ENCODE peak calls at places on chromosomes 7 and 10, in seven cellular contexts. M is HuH-7; L is activated CD4-positive, CD25-positive, alpha-beta regulatory T cell; V is fibroblast of pulmonary artery; D is midbrain; A is Calu3; J is iPS-NIHi11. N is an unnamed sample.

GRCh38 chr7:28708033-28708451 is 250.1 kb downstream of the TRIL start:
- DNase-seq in M (no peak), L (no peak), V (peak; percentile 66), D (no peak), A (no peak), J (no peak), N (no peak)

GRCh38 chr10:114550756-114551290 is 107.3 kb downstream of the ABLIM1 start:
- DNase-seq in M (peak; percentile 14), L (no peak), V (peak; percentile 56), D (peak; percentile 29), A (no peak), J (no peak), N (peak; percentile 83)

GRCh38 chr7:157495594-157495993 is 158.8 kb downstream of the DNAJB6 start:
- DNase-seq in M (no peak), L (no peak), V (no peak), D (no peak), A (no peak), J (no peak), N (no peak)

GRCh38 chr10:47419421-47419820 is 35.3 kb upstream of the ZNF488 start:
- DNase-seq in M (no peak), L (no peak), V (no peak), D (no peak), A (no peak), J (no peak), N (no peak)

GRCh38 chr7:129110575-129111376 is 33.7 kb upstream of the TSPAN33 start:
- DNase-seq in M (no peak), L (no peak), V (no peak), D (peak; percentile 54), A (peak; percentile 14), J (peak; percentile 65), N (peak; percentile 83)

GRCh38 chr7:34313289-34313688 is 344.7 kb upstream of the NPSR1 start:
- DNase-seq in M (no peak), L (no peak), V (peak; percentile 28), D (no peak), A (no peak), J (no peak), N (no peak)

GRCh38 chr7:148501707-148502139 is 88.8 kb upstream of the C7orf33 start:
- DNase-seq in M (no peak), L (no peak), V (peak; percentile 12), D (no peak), A (peak; percentile 38), J (peak; percentile 61), N (no peak)

GRCh38 chr10:67697646-67698245 is 1.8 kb upstream of the CTNNA3 start:
- DNase-seq in M (peak; percentile 33), L (no peak), V (peak; percentile 74), D (peak; percentile 68), A (peak; percentile 44), J (peak; percentile 52), N (peak; percentile 15)

GRCh38 chr10:69502589-69502988 is 51.3 kb downstream of the TSPAN15 start:
- DNase-seq in M (no peak), L (no peak), V (no peak), D (no peak), A (no peak), J (no peak), N (no peak)

GRCh38 chr7:90312745-90313144 is 8.4 kb downstream of the FAM237B start:
- DNase-seq in M (no peak), L (no peak), V (peak; percentile 26), D (no peak), A (no peak), J (no peak), N (no peak)

GRCh38 chr7:6578114-6579084 is 1.1 kb downstream of the ZDHHC4 start:
- DNase-seq in M (peak; percentile 88), L (no peak), V (peak; percentile 16), D (no peak), A (no peak), J (no peak), N (no peak)

GRCh38 chr7:97026705-97027426 is 2.2 kb upstream of the DLX5 start:
- DNase-seq in M (no peak), L (no peak), V (no peak), D (no peak), A (no peak), J (no peak), N (no peak)

GRCh38 chr7:16989883-16990413 is 108.2 kb upstream of the AGR3 start:
- DNase-seq in M (peak; percentile 58), L (no peak), V (peak; percentile 98), D (peak; percentile 88), A (peak; percentile 95), J (no peak), N (peak; percentile 74)

GRCh38 chr10:109977382-109977806 is 30.4 kb upstream of the ADD3 start:
- DNase-seq in M (no peak), L (no peak), V (no peak), D (no peak), A (peak; percentile 46), J (no peak), N (peak; percentile 3)

GRCh38 chr10:92208736-92209135 is 82.1 kb downstream of the CPEB3 start:
- DNase-seq in M (no peak), L (no peak), V (peak; percentile 27), D (no peak), A (peak; percentile 14), J (no peak), N (no peak)

GRCh38 chr10:91778485-91778884 is 19.7 kb upstream of the TNKS2 start:
- DNase-seq in M (no peak), L (no peak), V (no peak), D (no peak), A (no peak), J (no peak), N (no peak)

GRCh38 chr7:6227294-6227846 is 45.1 kb downstream of the CYTH3 start:
- DNase-seq in M (no peak), L (no peak), V (peak; percentile 80), D (no peak), A (no peak), J (no peak), N (peak; percentile 20)

GRCh38 chr10:130929422-130930325 is 381.8 kb downstream of the TCERG1L start:
- DNase-seq in M (no peak), L (no peak), V (no peak), D (no peak), A (no peak), J (no peak), N (peak; percentile 27)

GRCh38 chr7:47183896-47184629 is 397.8 kb downstream of the TNS3 start:
- DNase-seq in M (no peak), L (no peak), V (no peak), D (peak; percentile 7), A (no peak), J (no peak), N (no peak)

GRCh38 chr10:44364566-44364965 is 20.3 kb downstream of the CXCL12 start:
- DNase-seq in M (no peak), L (no peak), V (no peak), D (no peak), A (no peak), J (no peak), N (no peak)

GRCh38 chr10:22476601-22477364 is 131.5 kb downstream of the SPAG6 start:
- DNase-seq in M (no peak), L (no peak), V (no peak), D (no peak), A (no peak), J (peak; percentile 11), N (no peak)

GRCh38 chr10:67520924-67521520 is 175.0 kb downstream of the CTNNA3 start:
- DNase-seq in M (peak; percentile 17), L (no peak), V (peak; percentile 72), D (peak; percentile 79), A (peak; percentile 60), J (peak; percentile 63), N (peak; percentile 0)

GRCh38 chr7:102024005-102024768 is 206.8 kb downstream of the CUX1 start:
- DNase-seq in M (no peak), L (no peak), V (no peak), D (no peak), A (no peak), J (no peak), N (no peak)

GRCh38 chr10:131580076-131580652 is 268.6 kb upstream of the TCERG1L start:
- DNase-seq in M (no peak), L (no peak), V (no peak), D (no peak), A (no peak), J (no peak), N (peak; percentile 73)

GRCh38 chr7:131235489-131236317 is 92.0 kb upstream of the MKLN1 start:
- DNase-seq in M (no peak), L (peak; percentile 16), V (peak; percentile 100), D (peak; percentile 26), A (peak; percentile 85), J (peak; percentile 18), N (no peak)

GRCh38 chr10:95308389-95309302 is 17.8 kb upstream of the PDLIM1 start:
- DNase-seq in M (no peak), L (no peak), V (peak; percentile 98), D (no peak), A (peak; percentile 81), J (peak; percentile 51), N (no peak)

GRCh38 chr10:86393858-86394472 is 27.4 kb upstream of the GRID1 start:
- DNase-seq in M (no peak), L (no peak), V (no peak), D (no peak), A (no peak), J (no peak), N (no peak)

GRCh38 chr7:99386584-99387238 is 12.2 kb downstream of the ARPC1B start:
- DNase-seq in M (peak; percentile 71), L (no peak), V (peak; percentile 59), D (no peak), A (peak; percentile 16), J (no peak), N (peak; percentile 7)

N was measured in NCI-H345.